ENCODE peak calls at places on chromosomes 3 and 15, in four cellular contexts. K is IMR-90, H is esophagus squamous epithelium, J is tibial artery. E is an unnamed sample. For H3K4me1, the result is how much of the 10 kb centered on the place peaks cover.

GRCh38 chr3:98914210-98915080 is 12.9 kb upstream of the DCBLD2 start:
- DNase-seq in K (no peak), J (no peak), H (no peak), E (no peak)

GRCh38 chr3:50156991-50157493 is 1.9 kb downstream of the SEMA3F start:
- DNase-seq in H (no peak), J (no peak), K (peak), E (no peak)

GRCh38 chr3:58570851-58571250 is 6.3 kb downstream of the FAM107A start:
- DNase-seq in J (no peak), K (no peak), H (no peak), E (no peak)

GRCh38 chr3:142963266-142964149 is at the start of gene PAQR9:
- DNase-seq in J (no peak), K (no peak), H (no peak), E (no peak)

GRCh38 chr3:112405845-112406244 is 72.9 kb downstream of the CD200 start:
- DNase-seq in J (no peak), K (peak), H (no peak), E (no peak)

GRCh38 chr3:172201990-172202318 is 162.6 kb downstream of the FNDC3B start:
- DNase-seq in J (no peak), K (peak), H (no peak), E (no peak)

GRCh38 chr15:80911821-80912220 is 77.8 kb downstream of the MESD start:
- DNase-seq in K (no peak), H (no peak), J (no peak), E (no peak)

GRCh38 chr3:64368163-64369025 is 143.1 kb upstream of the PRICKLE2 start:
- DNase-seq in K (no peak), H (no peak), J (no peak), E (no peak)

GRCh38 chr15:85339976-85340665 is 40.3 kb upstream of the AKAP13 start:
- DNase-seq in K (peak), J (no peak), H (no peak), E (no peak)

DNA sequence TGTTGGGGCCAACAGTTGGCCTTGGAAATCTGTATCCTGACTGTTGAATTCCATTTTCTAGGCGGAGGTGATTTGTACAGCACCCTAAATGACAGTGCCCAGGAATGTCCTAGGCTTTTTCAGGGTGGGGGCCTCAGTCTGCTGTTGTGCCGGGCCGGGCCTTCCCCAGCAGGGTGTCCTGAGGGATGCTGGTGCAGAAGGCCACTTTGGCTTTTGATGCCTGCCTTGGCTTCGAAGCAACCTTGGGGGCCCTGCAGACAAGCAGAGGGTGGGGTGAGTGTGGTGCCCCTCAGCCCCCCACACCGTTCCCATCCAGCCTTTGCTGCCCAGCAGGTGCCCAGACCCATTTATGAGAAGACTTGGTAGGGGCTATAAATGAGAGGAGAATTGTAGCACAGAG is 33.0 kb downstream of the SYNM start:
- DNase-seq in H (no peak), J (no peak), K (no peak), E (no peak)
- H3K4me1 ChIP-seq in H (under half), J (under half), K (under half), E (under half)

GRCh38 chr15:52139599-52140462 is 27.3 kb upstream of the BCL2L10 start:
- DNase-seq in K (peak), J (peak), H (no peak), E (no peak)
- H3K4me1 ChIP-seq in K (under half), J (under half), H (under half), E (under half)

DNA sequence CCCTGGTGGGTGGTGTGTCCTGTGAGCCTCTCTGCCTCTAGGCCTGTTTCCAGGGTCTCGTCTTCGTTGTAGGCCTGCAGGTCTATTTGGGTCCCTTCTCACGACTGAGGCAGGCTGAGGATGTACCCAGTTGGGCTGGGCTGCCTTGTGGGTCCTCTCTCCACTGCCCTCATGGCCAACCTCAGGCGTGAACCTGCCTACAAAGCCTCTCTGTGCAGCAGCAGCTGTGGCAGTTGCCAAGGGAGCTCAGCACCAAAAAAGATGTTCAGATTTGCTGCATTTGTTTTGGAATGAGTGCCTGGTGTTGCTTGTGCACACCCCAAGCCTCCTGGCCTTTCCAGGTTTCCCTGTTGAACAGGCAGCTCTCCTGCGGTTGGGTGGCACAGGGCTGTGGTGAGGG is 13.4 kb downstream of the KLF13 start:
- DNase-seq in J (no peak), H (no peak), K (no peak), E (no peak)
- H3K4me1 ChIP-seq in J (under half), H (half or more), K (under half), E (half or more)

GRCh38 chr15:77026501-77027110 is 31.7 kb downstream of the PSTPIP1 start:
- DNase-seq in J (peak), H (no peak), K (no peak), E (no peak)
- H3K4me1 ChIP-seq in J (under half), H (under half), K (under half), E (under half)

GRCh38 chr15:64092864-64093626 is 593 bp downstream of the CIAO2A start:
- DNase-seq in J (no peak), H (no peak), K (peak), E (no peak)

GRCh38 chr15:64090527-64090926 is 3.1 kb downstream of the CIAO2A start:
- DNase-seq in H (no peak), K (no peak), J (peak), E (no peak)

GRCh38 chr15:64089553-64090280 is 3.9 kb downstream of the CIAO2A start:
- DNase-seq in J (no peak), H (no peak), K (no peak), E (no peak)

GRCh38 chr15:64093627-64094417 is at the start of gene CIAO2A:
- DNase-seq in J (peak), H (peak), K (peak), E (peak)

GRCh38 chr15:64092075-64092820 is 1.4 kb downstream of the CIAO2A start:
- DNase-seq in J (no peak), H (no peak), K (no peak), E (no peak)
- H3K4me1 ChIP-seq in J (under half), H (under half), K (under half), E (under half)